ENCODE peak calls at places on chromosomes 7 and 10, in five cellular contexts. E, N, R, V and Q are unnamed samples.

GRCh38 chr7:134121632-134122139 is 5.5 kb upstream of the LRGUK start:
- DNase-seq in E (no peak), N (no peak), R (no peak), V (no peak), Q (no peak)

GRCh38 chr10:5943536-5943935 is 33.8 kb downstream of the IL15RA start:
- DNase-seq in E (no peak), N (no peak), R (peak; percentile 73), V (no peak), Q (no peak)

GRCh38 chr10:23648618-23649017 is 209.7 kb downstream of the OTUD1 start:
- DNase-seq in E (no peak), N (no peak), R (no peak), V (no peak), Q (no peak)

GRCh38 chr7:74141705-74142104 is 32.5 kb upstream of the EIF4H start:
- DNase-seq in E (no peak), N (no peak), R (no peak), V (no peak), Q (no peak)

GRCh38 chr10:18312385-18313145 is 172.3 kb downstream of the CACNB2 start:
- DNase-seq in E (peak; percentile 11), N (no peak), R (no peak), V (no peak), Q (no peak)

GRCh38 chr7:88291401-88292173 is 15.1 kb downstream of the STEAP4 start:
- DNase-seq in E (no peak), N (no peak), R (no peak), V (no peak), Q (no peak)

GRCh38 chr7:142535123-142535779 is 214.0 kb upstream of the PRSS1 start:
- DNase-seq in E (no peak), N (no peak), R (peak; percentile 19), V (peak; percentile 67), Q (no peak)

GRCh38 chr7:150949564-150949963 is 28.6 kb downstream of the KCNH2 start:
- DNase-seq in E (no peak), N (peak; percentile 18), R (peak; percentile 7), V (no peak), Q (no peak)

GRCh38 chr10:29254123-29255046 is 34.5 kb upstream of the LYZL1 start:
- DNase-seq in E (no peak), N (no peak), R (no peak), V (no peak), Q (no peak)

GRCh38 chr10:123788981-123789380 is 102.6 kb downstream of the CPXM2 start:
- DNase-seq in E (no peak), N (no peak), R (no peak), V (no peak), Q (no peak)

GRCh38 chr10:24382045-24382444 is 173.1 kb downstream of the KIAA1217 start:
- DNase-seq in E (no peak), N (no peak), R (no peak), V (no peak), Q (no peak)

GRCh38 chr10:46523119-46523880 is 33.2 kb downstream of the GPRIN2 start:
- DNase-seq in E (no peak), N (peak; percentile 93), R (peak; percentile 19), V (no peak), Q (no peak)

GRCh38 chr10:48470115-48470892 is 134.6 kb downstream of the ARHGAP22 start:
- DNase-seq in E (no peak), N (no peak), R (no peak), V (no peak), Q (no peak)

GRCh38 chr10:65265451-65265954 is 1660.3 kb upstream of the LRRTM3 start:
- DNase-seq in E (no peak), N (no peak), R (no peak), V (no peak), Q (no peak)

GRCh38 chr10:76647276-76647675 is 990.3 kb downstream of the KCNMA1 start:
- DNase-seq in E (no peak), N (no peak), R (no peak), V (no peak), Q (no peak)

GRCh38 chr7:112743811-112744210 is 46.4 kb downstream of the TMEM168 start:
- DNase-seq in E (no peak), N (no peak), R (no peak), V (no peak), Q (no peak)

GRCh38 chr10:62735464-62736188 is 68.9 kb upstream of the ADO start:
- DNase-seq in E (no peak), N (no peak), R (no peak), V (no peak), Q (no peak)

GRCh38 chr7:22123139-22123538 is 177.4 kb upstream of the CDCA7L start:
- DNase-seq in E (no peak), N (no peak), R (no peak), V (no peak), Q (no peak)

GRCh38 chr10:670990-671389 is 18.5 kb downstream of the DIP2C start:
- DNase-seq in E (no peak), N (no peak), R (no peak), V (no peak), Q (no peak)

GRCh38 chr10:667602-668143 is 21.8 kb downstream of the DIP2C start:
- DNase-seq in E (no peak), N (no peak), R (no peak), V (no peak), Q (no peak)

GRCh38 chr10:668786-669485 is 20.5 kb downstream of the DIP2C start:
- DNase-seq in E (no peak), N (no peak), R (no peak), V (no peak), Q (no peak)

GRCh38 chr10:672139-672538 is 17.3 kb downstream of the DIP2C start:
- DNase-seq in E (no peak), N (no peak), R (no peak), V (no peak), Q (no peak)

GRCh38 chr10:670038-670437 is 19.4 kb downstream of the DIP2C start:
- DNase-seq in E (no peak), N (no peak), R (no peak), V (no peak), Q (no peak)
- H3K4me3 ChIP-seq in E (no peak overlapping the region), N (no peak overlapping the region), R (no peak overlapping the region), V (no peak overlapping the region), Q (no peak overlapping the region)

DNA sequence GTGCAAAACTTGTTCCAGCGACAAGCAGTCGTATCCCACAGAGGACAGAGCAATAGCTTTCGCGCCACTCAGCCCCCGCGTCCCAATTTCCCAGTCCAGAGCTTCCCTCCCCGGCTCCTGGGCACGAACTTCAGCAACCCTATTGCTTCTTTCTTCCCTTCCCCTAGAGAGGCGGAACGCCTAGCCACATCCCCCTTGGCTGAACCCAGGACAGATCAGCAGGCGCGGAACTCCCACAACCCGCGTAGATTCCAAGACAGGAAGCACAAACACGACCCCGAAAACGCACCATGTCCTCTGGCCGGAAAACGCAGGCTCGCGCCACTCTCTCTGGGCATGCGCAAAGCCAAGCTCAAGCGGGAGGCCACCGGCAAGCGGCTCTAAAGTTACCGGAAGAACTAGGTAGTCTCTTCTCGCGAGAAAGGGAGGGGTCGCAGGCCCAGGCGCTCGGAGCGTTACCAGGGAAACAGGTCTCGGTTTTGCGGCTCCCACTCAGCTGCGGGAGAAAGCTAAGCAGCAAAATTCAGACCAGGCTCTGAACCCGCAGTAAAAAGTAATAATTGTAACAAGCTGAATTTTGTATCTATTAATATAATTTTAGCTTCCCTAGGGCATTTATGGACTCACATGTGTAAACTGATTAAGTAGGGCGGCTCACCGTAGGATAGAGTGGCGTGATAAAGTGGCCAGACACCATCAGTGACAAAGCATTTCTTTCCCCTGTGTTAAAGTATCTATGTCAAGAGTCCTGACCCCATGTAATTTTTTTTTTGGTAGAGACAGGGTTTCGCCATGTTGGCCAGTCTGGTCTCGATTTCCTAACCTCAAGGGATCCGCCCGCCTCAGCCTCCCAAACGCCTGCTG is at the start of gene TMEM209:
- DNase-seq in E (peak; percentile 85), N (peak; percentile 95), R (peak; percentile 94), V (peak; percentile 92), Q (peak; percentile 63)
- TF ChIP-seq CTCF in E (no peak), N (no peak), R (no peak), V (no peak), Q (no peak)

DNA sequence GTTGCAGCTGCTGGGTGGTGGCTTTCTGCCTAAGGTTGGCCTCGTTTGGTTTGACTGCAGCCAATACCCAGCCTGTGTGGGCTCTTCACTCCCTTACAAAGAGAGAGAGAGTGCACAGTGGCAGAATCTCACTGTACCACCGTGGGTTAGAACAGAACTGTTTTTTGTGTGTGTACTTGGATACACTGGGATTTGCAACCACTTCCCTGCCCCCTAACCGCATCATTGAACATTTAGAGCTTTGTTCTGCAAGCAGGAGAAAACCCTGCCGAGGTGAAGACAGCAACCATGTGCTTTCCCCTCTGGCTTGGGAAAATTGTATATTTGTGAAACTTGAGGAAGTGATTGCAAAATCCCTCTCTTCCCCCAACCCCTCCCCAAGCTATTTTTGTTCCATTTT is 201.1 kb downstream of the TCF7L2 start:
- DNase-seq in E (no peak), N (no peak), R (no peak), V (no peak), Q (no peak)
- H3K4me3 ChIP-seq in E (no peak overlapping the region), N (no peak overlapping the region), R (no peak overlapping the region), V (no peak overlapping the region), Q (no peak overlapping the region)

DNA sequence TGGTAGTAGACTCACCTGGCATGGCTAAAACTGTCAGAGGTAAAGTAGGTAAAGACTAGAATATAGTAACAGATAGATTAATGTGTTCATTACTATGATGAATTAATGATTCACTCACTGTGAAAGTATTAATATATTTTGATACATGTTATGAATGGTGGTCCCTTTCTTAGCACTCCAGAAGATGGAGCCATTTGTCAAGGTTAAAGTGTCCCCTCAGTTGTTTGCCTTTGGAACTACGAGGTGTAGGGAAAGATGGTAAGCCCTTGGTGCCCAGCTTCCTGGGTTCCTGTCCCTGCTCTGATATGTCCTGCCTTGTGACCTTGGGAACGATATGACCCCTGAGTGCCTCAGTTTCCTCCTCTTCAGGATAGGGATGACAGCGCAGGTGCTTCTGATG is 49.4 kb downstream of the HTRA1 start:
- DNase-seq in E (no peak), N (no peak), R (no peak), V (no peak), Q (no peak)
- TF ChIP-seq CTCF in E (no peak), N (peak; percentile 14), R (no peak), V (peak; percentile 21), Q (no peak)

DNA sequence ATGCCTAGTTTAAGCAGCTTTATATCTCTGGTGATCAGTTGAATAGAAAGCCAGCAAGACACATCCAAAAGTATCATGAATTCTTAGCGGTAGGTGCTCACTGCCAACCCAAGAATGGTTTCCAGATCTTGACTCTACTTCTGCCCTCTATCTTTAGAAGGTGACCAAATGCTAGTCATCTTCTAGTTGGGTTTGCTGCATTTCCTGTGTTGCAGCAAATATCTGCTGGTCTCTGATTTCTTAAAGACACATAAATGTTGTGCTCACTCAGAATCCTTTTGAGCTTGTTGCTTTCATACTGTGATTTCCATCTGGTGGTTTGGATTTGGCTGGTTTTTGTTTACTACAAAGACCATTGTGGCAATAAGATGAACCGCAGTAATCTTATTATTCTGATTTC is 2.2 kb downstream of the CDC123 start:
- DNase-seq in E (no peak), N (no peak), R (no peak), V (no peak), Q (no peak)
- H3K4me3 ChIP-seq in E (no peak overlapping the region), N (no peak overlapping the region), R (no peak overlapping the region), V (no peak overlapping the region), Q (no peak overlapping the region)

DNA sequence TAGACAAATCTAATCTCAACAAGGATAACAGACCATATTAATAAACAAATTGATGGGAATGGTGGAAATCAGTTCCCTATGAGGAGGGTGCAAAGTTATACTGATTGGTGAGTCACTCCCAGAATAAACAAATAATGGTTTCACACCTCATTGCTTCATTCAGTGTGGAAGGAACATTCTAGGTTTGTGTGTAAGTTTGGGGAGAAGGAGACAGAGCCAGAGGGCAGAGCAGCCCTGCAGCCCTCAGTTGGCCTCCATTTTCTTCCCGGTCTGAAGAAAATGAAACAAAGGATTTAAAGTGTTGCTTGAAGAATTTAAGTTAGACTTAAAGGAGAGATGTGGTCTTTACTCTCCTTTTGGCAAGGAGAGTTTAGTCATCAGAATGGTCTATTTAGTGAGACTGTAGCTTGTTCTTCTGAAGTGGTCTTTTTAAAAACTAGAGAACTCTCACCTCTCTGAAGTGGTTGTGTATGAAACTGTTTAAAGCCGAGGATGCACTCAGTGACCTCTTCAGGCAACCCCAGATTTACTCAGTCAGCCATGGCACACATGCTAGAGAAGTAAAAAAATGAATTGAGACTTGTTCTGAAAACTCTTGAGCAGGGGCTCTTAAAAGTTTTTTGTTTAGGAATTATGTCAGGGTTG is 27.2 kb downstream of the IKZF1 start:
- DNase-seq in E (no peak), N (no peak), R (no peak), V (no peak), Q (no peak)
- TF ChIP-seq CTCF in E (no peak), N (no peak), R (no peak), V (no peak), Q (no peak)